ENCODE peak calls at places on chromosome 2, in five cellular contexts. Y is NCI-H1092; M is NCI-H1694 treated with DMSO at 0.1 percent for 48 hours; K is EL; P is activated CD4-positive, alpha-beta T cell treated with anti-CD3 and anti-CD28 coated beads, Interleukin-2, amount 50 U/mL, for 4 hours. J is an unnamed sample.

GRCh38 chr2:96806468-96807126 is 9.5 kb upstream of the CNNM3 start:
- DNase-seq in Y (no peak), K (no peak), M (no peak), P (peak), J (peak)

GRCh38 chr2:218002792-218003191 is at the start of gene TNS1:
- DNase-seq in K (peak), M (peak), P (no peak), Y (no peak), J (no peak)

GRCh38 chr2:190615555-190616200 is 33.2 kb upstream of the NAB1 start:
- DNase-seq in Y (no peak), P (no peak), M (no peak), K (no peak), J (no peak)

GRCh38 chr2:137287934-137288639 is 522.7 kb downstream of the THSD7B start:
- DNase-seq in M (no peak), K (no peak), Y (no peak), P (no peak), J (no peak)

GRCh38 chr2:202164409-202164808 is 74.0 kb downstream of the SUMO1 start:
- DNase-seq in M (no peak), K (no peak), P (no peak), Y (no peak), J (no peak)

GRCh38 chr2:20682166-20682565 is 15.2 kb downstream of the GDF7 start:
- DNase-seq in M (no peak), P (no peak), K (no peak), Y (no peak), J (no peak)

GRCh38 chr2:46862430-46862829 is 53.2 kb downstream of the MCFD2 start:
- DNase-seq in K (no peak), P (no peak), Y (no peak), M (no peak), J (no peak)

GRCh38 chr2:101249826-101250225 is 2.9 kb upstream of the CNOT11 start:
- DNase-seq in M (no peak), P (no peak), Y (no peak), K (no peak), J (no peak)

GRCh38 chr2:126503476-126503875 is 152.5 kb upstream of the GYPC start:
- DNase-seq in P (no peak), K (no peak), Y (no peak), M (no peak), J (no peak)

J was measured in B cell.